ENCODE peak calls at places on chromosome 2, in nine cellular contexts. E is RWPE2; P is upper lobe of right lung; C is CD4-positive, alpha-beta memory T cell; D is body of pancreas; L is heart right ventricle; A is H9; O is CD4-positive, alpha-beta T cell; M is GM23338. V is an unnamed sample.

GRCh38 chr2:104546537-104546936 is 307.4 kb upstream of the POU3F3 start:
- DNase-seq in E (no peak), P (no peak), C (no peak), D (no peak), L (no peak), A (no peak), O (no peak), M (no peak), V (no peak)

GRCh38 chr2:7119504-7119835 is 202.3 kb downstream of the RNF144A start:
- DNase-seq in E (no peak), P (no peak), C (no peak), D (no peak), L (no peak), A (no peak), O (no peak), M (no peak), V (no peak)

GRCh38 chr2:178142274-178143065 is 30.2 kb downstream of the RBM45 start:
- DNase-seq in E (no peak), P (no peak), C (no peak), D (no peak), L (no peak), A (no peak), O (no peak), M (no peak), V (no peak)

GRCh38 chr2:203858176-203858575 is 9.4 kb upstream of the CTLA4 start:
- DNase-seq in E (no peak), P (no peak), C (peak; percentile 38), D (no peak), L (no peak), A (no peak), O (no peak), M (peak; percentile 11), V (no peak)

GRCh38 chr2:69597105-69597504 is 46.4 kb downstream of the AAK1 start:
- DNase-seq in E (no peak), P (no peak), C (no peak), D (no peak), L (no peak), A (no peak), O (no peak), M (no peak), V (no peak)

GRCh38 chr2:11710210-11710609 is 36.2 kb upstream of the LPIN1 start:
- DNase-seq in E (no peak), P (no peak), C (no peak), D (peak; percentile 40), L (no peak), A (no peak), O (no peak), M (no peak), V (no peak)

GRCh38 chr2:86213056-86213455 is 13.8 kb downstream of the MRPL35 start:
- DNase-seq in E (no peak), P (no peak), C (no peak), D (no peak), L (no peak), A (no peak), O (no peak), M (no peak), V (no peak)

GRCh38 chr2:8709611-8710010 is 27.8 kb downstream of the ID2 start:
- DNase-seq in E (no peak), P (no peak), C (no peak), D (no peak), L (no peak), A (no peak), O (no peak), M (no peak), V (no peak)

GRCh38 chr2:12549641-12550040 is 167.1 kb upstream of the TRIB2 start:
- DNase-seq in E (no peak), P (no peak), C (no peak), D (no peak), L (no peak), A (no peak), O (no peak), M (no peak), V (no peak)

GRCh38 chr2:136582631-136583205 is 182.6 kb upstream of the THSD7B start:
- DNase-seq in E (no peak), P (no peak), C (peak; percentile 9), D (peak; percentile 42), L (peak; percentile 21), A (peak; percentile 39), O (no peak), M (peak; percentile 65), V (peak; percentile 62)

GRCh38 chr2:101197215-101197745 is 46.1 kb upstream of the TBC1D8 start:
- DNase-seq in E (no peak), P (no peak), C (peak; percentile 9), D (no peak), L (no peak), A (no peak), O (no peak), M (peak; percentile 45), V (no peak)

GRCh38 chr2:204550738-204551137 is 5.5 kb downstream of the PARD3B start:
- DNase-seq in E (no peak), P (no peak), C (no peak), D (no peak), L (no peak), A (no peak), O (no peak), M (peak; percentile 35), V (no peak)

GRCh38 chr2:44551001-44551400 is 189.3 kb downstream of the CAMKMT start:
- DNase-seq in E (no peak), P (no peak), C (no peak), D (no peak), L (no peak), A (no peak), O (no peak), M (no peak), V (no peak)

GRCh38 chr2:206462240-206462854 is 19.0 kb downstream of the ADAM23 start:
- DNase-seq in E (no peak), P (no peak), C (no peak), D (no peak), L (no peak), A (peak; percentile 60), O (no peak), M (peak; percentile 71), V (no peak)

GRCh38 chr2:107324166-107324565 is 438.2 kb upstream of the ST6GAL2 start:
- DNase-seq in E (no peak), P (no peak), C (no peak), D (no peak), L (no peak), A (no peak), O (no peak), M (no peak), V (no peak)

GRCh38 chr2:43648979-43649701 is 12.1 kb downstream of the PLEKHH2 start:
- DNase-seq in E (no peak), P (no peak), C (no peak), D (no peak), L (no peak), A (no peak), O (no peak), M (no peak), V (no peak)

DNA sequence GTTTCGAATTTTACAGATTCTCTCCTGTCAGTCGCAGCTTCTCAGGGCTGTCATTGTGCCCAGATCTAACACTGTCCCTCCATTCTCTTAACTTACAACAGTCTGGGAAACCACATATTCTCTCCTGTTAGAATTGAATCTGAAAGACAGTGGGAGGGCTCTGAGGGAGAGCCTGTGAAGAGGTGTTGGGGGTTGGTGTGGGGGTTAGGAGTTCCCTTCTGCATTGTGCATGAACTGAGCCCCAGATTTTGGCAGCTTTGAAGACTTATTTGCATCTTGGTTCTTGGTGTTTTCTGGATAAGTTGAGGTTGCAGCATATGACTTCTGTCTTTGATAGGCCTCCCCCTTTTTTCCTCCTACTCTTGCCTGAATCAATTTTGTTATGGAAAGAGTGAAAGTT is 64.1 kb downstream of the TANC1 start:
- DNase-seq in E (no peak), P (no peak), C (no peak), D (no peak), L (no peak), A (no peak), O (no peak), M (no peak), V (no peak)
- H3K27ac ChIP-seq in E (no peak overlapping the region), P (peak overlapping the region; percentile 17), C (no peak overlapping the region), D (no peak overlapping the region), L (peak overlapping the region; percentile 28), A (no peak overlapping the region), O (no peak overlapping the region), M (no peak overlapping the region), V (no peak overlapping the region)

DNA sequence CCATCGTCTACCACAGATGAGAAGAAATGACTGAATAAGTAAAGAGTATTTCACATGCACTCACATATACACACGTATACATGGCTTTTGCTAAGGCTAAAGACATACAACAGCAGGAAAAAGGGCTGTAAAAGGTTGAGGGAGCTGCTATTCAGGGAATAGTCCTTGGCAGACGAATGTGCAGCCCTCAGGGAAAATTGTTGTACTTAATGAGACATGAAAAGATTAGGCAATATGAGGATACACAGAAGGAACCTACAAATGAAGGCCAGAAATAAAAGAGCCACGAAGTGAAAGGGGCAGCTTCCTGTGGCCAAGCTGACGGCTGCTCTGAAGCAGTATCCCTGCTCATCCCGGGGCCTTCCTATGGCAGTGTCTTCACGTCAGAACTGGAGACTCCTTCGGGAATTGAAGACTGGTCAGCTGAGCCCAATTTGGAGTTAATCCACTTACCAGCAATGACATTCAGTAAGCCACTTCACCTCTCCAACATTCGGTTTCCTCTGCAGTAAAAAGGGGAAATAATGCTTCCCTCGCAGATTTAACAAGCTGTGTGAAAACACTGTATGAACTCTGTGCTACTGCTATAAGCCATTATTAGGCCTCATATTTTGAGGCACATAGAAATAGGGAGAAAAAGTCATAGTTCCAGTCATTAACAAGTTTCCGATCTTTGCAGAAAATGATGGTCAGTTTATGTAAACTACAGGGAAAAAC is 221.8 kb downstream of the STK39 start:
- DNase-seq in E (no peak), P (no peak), C (no peak), D (no peak), L (no peak), A (no peak), O (no peak), M (no peak), V (peak; percentile 19)
- H3K27ac ChIP-seq in E (no peak overlapping the region), P (no peak overlapping the region), C (no peak overlapping the region), D (no peak overlapping the region), L (no peak overlapping the region), A (no peak overlapping the region), O (no peak overlapping the region), M (no peak overlapping the region), V (no peak overlapping the region)

DNA sequence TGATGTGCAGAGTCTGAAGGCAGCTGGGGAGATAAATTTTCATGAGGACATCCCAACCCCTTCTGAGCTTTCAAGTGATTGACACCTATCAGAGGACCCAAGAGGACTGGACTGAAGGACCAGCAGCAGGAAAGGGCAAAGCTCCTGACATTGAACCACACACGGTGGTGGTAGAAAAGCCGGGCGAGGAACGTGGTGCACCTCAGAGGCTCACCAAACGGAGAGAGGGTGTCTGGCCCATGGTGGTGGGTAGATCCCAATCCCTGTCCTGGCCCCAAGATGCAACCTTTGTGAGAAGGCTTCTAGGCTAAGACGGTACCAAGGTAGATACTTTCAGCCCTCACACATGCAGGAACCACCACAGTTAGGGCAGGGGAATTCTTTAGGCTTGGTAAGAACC is 52.1 kb downstream of the FRZB start:
- DNase-seq in E (no peak), P (no peak), C (no peak), D (no peak), L (no peak), A (no peak), O (no peak), M (no peak), V (no peak)
- H3K27ac ChIP-seq in E (no peak overlapping the region), P (no peak overlapping the region), C (no peak overlapping the region), D (no peak overlapping the region), L (no peak overlapping the region), A (no peak overlapping the region), O (no peak overlapping the region), M (no peak overlapping the region), V (no peak overlapping the region)

DNA sequence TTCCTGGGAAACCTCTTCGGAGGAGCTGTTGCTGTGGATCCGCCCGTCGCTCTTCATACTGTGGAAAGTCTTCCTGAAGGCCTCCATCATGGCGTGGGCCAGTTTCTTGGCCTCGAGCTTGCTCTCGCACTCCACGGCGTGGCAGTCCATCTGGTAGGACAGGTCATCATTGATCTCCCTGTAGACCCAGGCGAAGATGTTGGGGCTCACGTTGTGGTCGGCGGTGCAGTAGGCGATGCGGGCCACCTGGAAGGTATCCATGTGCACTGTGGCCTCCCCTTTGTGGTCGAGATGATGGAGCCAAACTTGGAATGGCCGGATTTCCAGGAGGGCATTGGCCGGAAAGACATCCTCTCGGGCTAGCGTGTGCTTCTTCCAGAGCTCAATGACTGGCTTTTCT is 245.4 kb downstream of the PID1 start:
- DNase-seq in E (no peak), P (no peak), C (no peak), D (no peak), L (no peak), A (no peak), O (no peak), M (no peak), V (no peak)
- H3K27ac ChIP-seq in E (no peak overlapping the region), P (no peak overlapping the region), C (no peak overlapping the region), D (no peak overlapping the region), L (no peak overlapping the region), A (no peak overlapping the region), O (no peak overlapping the region), M (no peak overlapping the region), V (no peak overlapping the region)